ENCODE peak calls at places on chromosomes 11 and 22, in five cellular contexts. Q, J, Z, D and P are unnamed samples.

GRCh38 chr11:15757299-15757698 is 599.0 kb downstream of the SOX6 start:
- DNase-seq in Z (no peak), Q (no peak), D (no peak), J (no peak), P (no peak)

GRCh38 chr11:69972351-69972802 is 105.7 kb upstream of the ANO1 start:
- DNase-seq in Z (no peak), D (no peak), J (peak), Q (peak), P (no peak)

GRCh38 chr11:78386551-78386950 is 31.1 kb downstream of the GAB2 start:
- DNase-seq in J (no peak), Q (no peak), D (no peak), Z (no peak), P (no peak)

GRCh38 chr22:43901976-43902643 is 10.3 kb upstream of the PNPLA5 start:
- DNase-seq in Q (no peak), D (no peak), Z (no peak), J (no peak), P (no peak)

GRCh38 chr11:110463153-110463552 is 33.4 kb downstream of the FDX1 start:
- DNase-seq in J (no peak), Z (peak), Q (peak), D (peak), P (peak)

GRCh38 chr11:121426476-121427454 is 25.3 kb upstream of the SORL1 start:
- DNase-seq in D (peak), J (peak), Q (no peak), Z (peak), P (peak)

GRCh38 chr11:126146454-126147192 is 64.8 kb downstream of the RPUSD4 start:
- DNase-seq in Q (no peak), Z (no peak), J (no peak), D (peak), P (no peak)

GRCh38 chr11:2215561-2216399 is 44.2 kb upstream of the TH start:
- DNase-seq in J (no peak), D (no peak), Z (peak), Q (no peak), P (peak)

GRCh38 chr11:455566-456147 is 5.6 kb downstream of the PTDSS2 start:
- DNase-seq in D (no peak), J (no peak), Z (no peak), Q (no peak), P (no peak)